ENCODE peak calls at places on chromosomes 5 and 9, in six cellular contexts. I is transverse colon; B is CD8-positive, alpha-beta memory T cell; A is tibial nerve; X is pancreas; Y is cardiac muscle cell. S is an unnamed sample. For H3K4me1, the result is how much of the 10 kb centered on the place peaks cover.

GRCh38 chr5:32274548-32275420 is 38.0 kb downstream of the MTMR12 start:
- DNase-seq in Y (peak), B (no peak), I (no peak), X (no peak), A (no peak), S (no peak)

GRCh38 chr9:131478421-131478868 is 24.3 kb upstream of the POMT1 start:
- DNase-seq in B (peak), I (peak), X (peak), A (peak), Y (peak), S (peak)

GRCh38 chr9:84617415-84617814 is 52.1 kb upstream of the NTRK2 start:
- DNase-seq in X (no peak), B (no peak), Y (no peak), A (no peak), I (no peak), S (no peak)

GRCh38 chr9:100066539-100066938 is 32.3 kb downstream of the ERP44 start:
- DNase-seq in Y (peak), B (no peak), X (no peak), A (peak), I (no peak), S (no peak)

GRCh38 chr9:34988218-34989055 is 1.1 kb upstream of the DNAJB5 start:
- DNase-seq in I (peak), B (peak), A (no peak), X (no peak), Y (peak), S (peak)

GRCh38 chr9:89951671-89952070 is 346.9 kb downstream of the GADD45G start:
- DNase-seq in Y (peak), A (no peak), B (no peak), I (no peak), X (no peak), S (no peak)

GRCh38 chr5:69030663-69031062 is 63.2 kb upstream of the SLC30A5 start:
- DNase-seq in B (no peak), I (no peak), Y (peak), X (no peak), A (no peak), S (no peak)

GRCh38 chr5:14364576-14365472 is 216.8 kb upstream of the OTULINL start:
- DNase-seq in A (no peak), X (peak), B (no peak), I (no peak), Y (no peak), S (no peak)

GRCh38 chr9:121778252-121779225 is 127.1 kb downstream of the DAB2IP start:
- DNase-seq in A (no peak), B (no peak), X (no peak), I (no peak), Y (no peak), S (no peak)

GRCh38 chr9:94668424-94668916 is 29.2 kb upstream of the FBP1 start:
- DNase-seq in B (no peak), I (no peak), A (no peak), X (no peak), Y (no peak), S (no peak)

GRCh38 chr9:136403915-136404800 is 4.2 kb upstream of the SNAPC4 start:
- DNase-seq in A (no peak), I (no peak), Y (no peak), X (no peak), B (no peak), S (no peak)

GRCh38 chr9:28779240-28779639 is 1206.0 kb upstream of the C9orf72 start:
- DNase-seq in X (no peak), B (no peak), I (no peak), A (no peak), Y (peak), S (no peak)

GRCh38 chr5:69083412-69083811 is 10.4 kb upstream of the SLC30A5 start:
- DNase-seq in Y (peak), B (no peak), X (no peak), A (no peak), I (peak), S (no peak)

GRCh38 chr9:70466976-70467551 is 52.6 kb upstream of the KLF9 start:
- DNase-seq in I (no peak), A (no peak), X (no peak), Y (peak), B (no peak), S (no peak)

GRCh38 chr5:17918373-17919104 is 284.3 kb downstream of the TAF11L14 start:
- DNase-seq in X (no peak), I (no peak), A (no peak), Y (no peak), B (no peak), S (no peak)

GRCh38 chr9:96015876-96016686 is 140.6 kb downstream of the ERCC6L2 start:
- DNase-seq in X (no peak), I (no peak), A (no peak), B (no peak), Y (no peak), S (peak)

GRCh38 chr5:36370073-36370472 is 68.4 kb upstream of the RANBP3L start:
- DNase-seq in Y (no peak), X (no peak), A (no peak), I (no peak), B (no peak), S (no peak)

GRCh38 chr9:2290382-2290781 is 275.2 kb downstream of the SMARCA2 start:
- DNase-seq in I (no peak), A (no peak), X (no peak), Y (peak), B (no peak), S (no peak)

DNA sequence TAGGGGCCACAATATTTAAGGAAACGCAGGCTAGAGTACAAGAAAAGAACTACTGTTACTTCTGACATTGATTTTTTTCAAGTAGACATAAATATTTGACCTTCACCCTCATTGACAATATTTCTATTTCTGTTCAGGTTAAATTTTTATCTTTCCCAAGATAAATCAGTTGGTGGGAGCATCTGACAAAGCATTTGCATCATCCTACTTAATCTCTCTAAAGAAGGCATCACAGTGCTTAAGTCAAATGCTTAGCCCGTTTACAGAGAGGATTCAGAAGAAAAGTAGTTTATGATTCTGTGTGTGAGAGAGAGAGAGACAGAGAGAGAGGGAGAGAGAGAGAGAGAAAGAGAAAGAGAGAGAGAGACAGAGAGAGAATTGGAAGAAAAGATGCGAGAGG is 1093.3 kb upstream of the CDH6 start:
- DNase-seq in Y (no peak), A (no peak), I (no peak), X (no peak), B (no peak), S (no peak)
- H3K4me1 ChIP-seq in Y (under half), A (under half), I (under half), X (under half), B (under half), S (under half)

GRCh38 chr5:144207875-144208444 is 37.3 kb downstream of the KCTD16 start:
- DNase-seq in Y (no peak), X (no peak), I (no peak), A (no peak), B (no peak), S (no peak)

GRCh38 chr5:144209421-144209820 is 38.7 kb downstream of the KCTD16 start:
- DNase-seq in X (no peak), Y (no peak), A (no peak), I (no peak), B (no peak), S (no peak)

GRCh38 chr5:144205141-144205551 is 34.5 kb downstream of the KCTD16 start:
- DNase-seq in X (peak), A (no peak), B (no peak), Y (peak), I (no peak), S (no peak)

GRCh38 chr5:144203750-144204596 is 33.3 kb downstream of the KCTD16 start:
- DNase-seq in B (peak), I (peak), A (peak), X (no peak), Y (peak), S (peak)

GRCh38 chr5:144206136-144206535 is 35.5 kb downstream of the KCTD16 start:
- DNase-seq in X (no peak), A (no peak), I (no peak), Y (no peak), B (no peak), S (no peak)
- H3K4me3 ChIP-seq in X (peak), A (no peak), I (no peak), Y (no peak), B (no peak), S (no peak)

GRCh38 chr9:14256588-14256987 is 57.4 kb downstream of the NFIB start:
- DNase-seq in B (no peak), X (no peak), I (no peak), Y (peak), A (no peak), S (no peak)

GRCh38 chr9:14258840-14259239 is 55.1 kb downstream of the NFIB start:
- DNase-seq in I (no peak), Y (peak), A (no peak), X (no peak), B (no peak), S (no peak)

GRCh38 chr9:14260101-14260500 is 53.8 kb downstream of the NFIB start:
- DNase-seq in A (no peak), B (no peak), I (no peak), Y (no peak), X (no peak), S (no peak)

GRCh38 chr9:14262836-14263235 is 51.1 kb downstream of the NFIB start:
- DNase-seq in Y (no peak), I (no peak), X (no peak), B (no peak), A (no peak), S (no peak)

GRCh38 chr9:14258156-14258555 is 55.8 kb downstream of the NFIB start:
- DNase-seq in Y (no peak), B (no peak), X (no peak), I (no peak), A (no peak), S (no peak)
- H3K4me1 ChIP-seq in Y (under half), B (under half), X (under half), I (under half), A (under half), S (under half)

GRCh38 chr9:91099471-91099870 is 262.2 kb downstream of the AUH start:
- DNase-seq in X (no peak), I (no peak), Y (no peak), A (no peak), B (no peak), S (no peak)
- H3K4me3 ChIP-seq in X (no peak), I (no peak), Y (no peak), A (no peak), B (no peak), S (no peak)

DNA sequence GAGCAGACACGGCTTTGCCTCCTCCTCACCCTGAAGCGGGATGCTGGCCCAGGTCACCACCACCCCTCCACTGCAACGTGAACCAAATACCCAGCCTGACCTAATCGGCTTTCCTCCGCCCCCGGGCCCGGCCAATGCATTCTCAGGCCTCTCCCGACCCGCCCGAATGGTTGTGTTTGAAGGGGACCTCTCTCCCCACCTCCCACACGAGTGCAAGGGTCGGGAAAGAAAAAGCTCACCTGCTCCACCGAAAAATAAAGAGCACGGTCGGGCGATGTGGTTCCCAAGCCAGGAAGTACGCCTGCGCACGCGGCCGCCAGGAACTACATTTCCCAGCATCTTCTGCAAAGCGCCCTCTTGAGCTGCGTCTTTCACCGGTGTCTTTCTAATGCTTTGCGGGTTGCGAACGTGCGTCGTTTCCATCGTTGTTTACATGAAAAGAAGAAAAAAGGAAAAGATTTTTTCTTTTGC is at the start of gene ZNF883:
- DNase-seq in Y (peak), X (peak), I (peak), B (peak), A (no peak), S (peak)
- H3K4me1 ChIP-seq in Y (under half), X (under half), I (under half), B (under half), A (under half), S (under half)